ENCODE peak calls at places on chromosomes 3 and 15, in five cellular contexts. L is HepG2, I is GM12878, X is K562, W is upper lobe of left lung. G is an unnamed sample. For H3K36me3, the result is how much of the 10 kb centered on the place peaks cover.

GRCh38 chr3:120544361-120544760 is 51.8 kb upstream of the NDUFB4 start:
- ATAC-seq in L (no peak), X (no peak), I (no peak), W (no peak), G (no peak)

GRCh38 chr3:43181202-43181910 is 75.5 kb upstream of the POMGNT2 start:
- ATAC-seq in W (no peak), I (peak), X (no peak), L (no peak), G (no peak)

GRCh38 chr15:83626171-83626802 is 27.6 kb upstream of the ADAMTSL3 start:
- ATAC-seq in L (no peak), I (no peak), W (peak), X (no peak), G (no peak)

GRCh38 chr3:106169351-106169750 is 300.5 kb upstream of the CBLB start:
- ATAC-seq in X (no peak), L (no peak), W (no peak), I (no peak), G (no peak)

GRCh38 chr3:106795553-106795952 is 581.7 kb upstream of the CCDC54 start:
- ATAC-seq in L (no peak), W (no peak), I (no peak), X (no peak), G (no peak)

GRCh38 chr3:175356899-175357324 is 497.8 kb downstream of the NAALADL2 start:
- ATAC-seq in X (no peak), W (no peak), L (no peak), I (peak), G (no peak)

GRCh38 chr3:115092220-115092791 is 54.8 kb downstream of the ZBTB20 start:
- ATAC-seq in W (peak), X (peak), L (peak), I (peak), G (peak)

GRCh38 chr3:183100376-183100775 is 1.1 kb upstream of the MCCC1 start:
- ATAC-seq in W (no peak), I (no peak), L (no peak), X (no peak), G (no peak)

GRCh38 chr3:933311-933710 is 159.5 kb upstream of the CNTN6 start:
- ATAC-seq in X (no peak), W (no peak), L (no peak), I (no peak), G (no peak)

GRCh38 chr15:31169558-31169957 is 68.0 kb upstream of the TRPM1 start:
- ATAC-seq in L (no peak), X (no peak), W (no peak), I (peak), G (no peak)

GRCh38 chr15:101122266-101122665 is 129.6 kb downstream of the CHSY1 start:
- ATAC-seq in I (no peak), X (peak), L (no peak), W (no peak), G (no peak)

GRCh38 chr15:69265347-69265955 is 33.3 kb upstream of the PAQR5 start:
- ATAC-seq in W (no peak), X (no peak), I (no peak), L (no peak), G (no peak)

GRCh38 chr3:178236555-178237277 is 299.5 kb upstream of the KCNMB2 start:
- ATAC-seq in L (no peak), X (no peak), I (no peak), W (no peak), G (no peak)

GRCh38 chr3:32870373-32871091 is 52.7 kb downstream of the TRIM71 start:
- ATAC-seq in X (no peak), L (no peak), I (peak), W (no peak), G (no peak)

GRCh38 chr15:34122771-34123183 is 20.9 kb downstream of the PGBD4 start:
- ATAC-seq in L (no peak), W (no peak), I (peak), X (no peak), G (no peak)

GRCh38 chr3:185815391-185816282 is 9.2 kb downstream of the IGF2BP2 start:
- ATAC-seq in W (no peak), I (no peak), L (peak), X (peak), G (no peak)

GRCh38 chr15:67026171-67026967 is 39.0 kb upstream of the SMAD3 start:
- ATAC-seq in I (no peak), X (no peak), W (no peak), L (no peak), G (no peak)

GRCh38 chr15:90142216-90143175 is 40.2 kb upstream of the IDH2 start:
- ATAC-seq in I (peak), L (no peak), X (peak), W (no peak), G (no peak)

GRCh38 chr3:21962456-21962855 is 211.4 kb upstream of the ZNF385D start:
- ATAC-seq in X (no peak), L (no peak), W (no peak), I (no peak), G (no peak)

GRCh38 chr3:197354195-197355059 is 56.0 kb upstream of the DLG1 start:
- ATAC-seq in L (peak), I (peak), W (peak), X (peak), G (peak)

GRCh38 chr3:185400340-185400667 is 37.4 kb downstream of the MAP3K13 start:
- ATAC-seq in W (no peak), L (no peak), X (no peak), I (no peak), G (no peak)

GRCh38 chr15:66706225-66706732 is 4.2 kb downstream of the SMAD6 start:
- ATAC-seq in I (no peak), X (peak), W (no peak), L (no peak), G (no peak)

GRCh38 chr3:43755511-43756200 is 64.9 kb downstream of the ABHD5 start:
- ATAC-seq in X (no peak), W (no peak), I (no peak), L (no peak), G (no peak)

GRCh38 chr15:99249270-99249817 is at the start of gene TTC23:
- ATAC-seq in I (peak), L (peak), X (no peak), W (peak), G (peak)

GRCh38 chr3:14537590-14538450 is 2.3 kb downstream of the GRIP2 start:
- ATAC-seq in X (peak), W (no peak), L (peak), I (peak), G (no peak)

GRCh38 chr15:91689377-91689776 is 164.1 kb upstream of the SLCO3A1 start:
- ATAC-seq in W (no peak), I (no peak), X (no peak), L (no peak), G (no peak)

GRCh38 chr3:59759298-59760169 is 709.7 kb upstream of the CFAP20DC start:
- ATAC-seq in I (peak), X (no peak), W (no peak), L (peak), G (no peak)

GRCh38 chr15:93066103-93066725 is 22.8 kb downstream of the RGMA start:
- ATAC-seq in L (no peak), I (no peak), W (no peak), X (no peak), G (peak)
- TF ChIP-seq EP300 in L (no peak), I (no peak), W (no peak), X (no peak), G (no peak)

DNA sequence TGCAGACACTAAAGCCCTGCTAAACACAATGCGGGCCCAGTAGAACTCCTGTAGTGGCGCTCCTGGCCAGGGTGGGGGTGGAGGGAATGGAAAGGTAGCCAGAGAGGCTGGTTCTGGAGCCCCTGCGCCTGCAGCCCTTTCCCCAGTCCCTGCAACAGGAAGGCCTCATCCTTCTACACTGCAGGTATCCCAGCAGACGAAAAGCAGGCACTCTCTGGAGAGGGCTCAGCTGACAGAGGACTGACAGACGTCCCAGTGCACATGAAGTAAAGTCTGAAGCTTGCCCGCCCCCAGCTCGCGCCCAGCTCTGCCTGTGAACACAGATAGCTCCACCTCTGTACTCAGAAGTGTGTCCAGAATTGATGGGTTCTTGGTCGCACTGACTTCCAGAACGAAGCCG is 46.0 kb downstream of the NSMCE3 start:
- ATAC-seq in I (no peak), X (no peak), W (no peak), L (no peak), G (no peak)
- H3K36me3 ChIP-seq in I (under half), X (under half), W (under half), L (under half), G (under half)

GRCh38 chr3:71493372-71493771 is 90.2 kb downstream of the FOXP1 start:
- ATAC-seq in L (no peak), X (no peak), I (no peak), W (no peak), G (no peak)
- H3K27ac ChIP-seq in L (no peak), X (no peak), I (no peak), W (peak), G (no peak)

DNA sequence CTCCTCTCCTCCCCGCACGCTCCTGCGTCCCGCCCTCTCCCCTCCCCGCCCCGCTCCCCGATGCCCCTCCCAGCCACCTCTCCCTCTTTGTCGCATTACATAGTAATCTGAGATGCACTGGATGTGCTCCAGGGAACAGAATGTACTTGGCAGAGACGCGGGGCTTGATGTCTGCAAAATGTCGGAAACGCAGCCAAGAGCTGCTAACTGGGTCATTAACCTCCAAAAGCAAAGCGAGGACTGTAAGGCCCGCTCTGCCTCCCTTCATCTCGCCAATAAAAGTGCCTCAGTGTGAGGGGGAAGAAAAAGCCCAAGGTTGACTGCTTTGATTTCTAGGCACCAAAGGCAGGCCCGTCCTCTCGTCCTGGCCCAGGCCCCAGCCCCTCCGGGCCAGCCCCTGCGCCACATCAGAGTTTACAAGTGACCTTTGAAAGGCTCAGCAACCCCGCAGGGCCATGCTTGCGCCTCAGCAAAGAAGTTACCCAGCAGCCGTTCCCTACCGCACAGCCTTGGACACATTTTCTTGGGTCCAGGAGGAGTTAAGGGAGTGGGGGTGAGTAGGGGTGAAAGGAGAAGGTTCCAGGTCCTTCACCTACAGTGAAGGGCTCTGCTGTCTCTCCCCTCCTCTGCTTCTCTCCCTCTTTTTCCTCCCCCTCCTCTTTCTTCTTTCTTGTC is 223.7 kb upstream of the TPRG1 start:
- ATAC-seq in W (peak), I (no peak), X (peak), L (no peak), G (peak)
- TF ChIP-seq EP300 in W (peak), I (no peak), X (no peak), L (no peak), G (peak)

GRCh38 chr3:127706312-127706711 is 33.6 kb downstream of the ABTB1 start:
- ATAC-seq in L (no peak), W (no peak), X (no peak), I (no peak), G (no peak)
- H3K36me3 ChIP-seq in L (under half), W (under half), X (under half), I (under half), G (under half)